ENCODE peak calls at places on chromosomes 3 and 15, in nine cellular contexts. J is ovary, G is tibial artery, V is OCI-LY7, Z is GM12865, P is AG10803, F is PC-9, S is IMR-90, W is A673. B is an unnamed sample.

GRCh38 chr3:156535162-156535627 is 19.7 kb downstream of the SSR3 start:
- DNase-seq in Z (peak), S (peak), G (peak), W (peak), V (peak), F (peak), P (peak), J (peak), B (peak)

GRCh38 chr15:55343168-55343567 is 24.1 kb downstream of the PIGB start:
- DNase-seq in Z (no peak), W (peak), G (no peak), J (no peak), S (no peak), V (no peak), P (peak), F (no peak), B (no peak)

GRCh38 chr15:48373855-48374421 is 42.7 kb downstream of the DUT start:
- DNase-seq in J (no peak), V (no peak), P (peak), W (peak), F (peak), Z (no peak), G (no peak), S (peak), B (peak)

GRCh38 chr15:28996289-28996688 is 110.5 kb downstream of the APBA2 start:
- DNase-seq in V (no peak), F (no peak), W (no peak), S (no peak), J (no peak), P (no peak), Z (no peak), G (no peak), B (no peak)

GRCh38 chr3:122508135-122508914 is 6.4 kb downstream of the KPNA1 start:
- DNase-seq in P (no peak), J (no peak), G (no peak), S (no peak), V (no peak), F (no peak), Z (peak), W (no peak), B (no peak)

GRCh38 chr3:134453631-134454030 is 32.2 kb downstream of the ANAPC13 start:
- DNase-seq in F (no peak), P (no peak), S (no peak), V (no peak), J (no peak), Z (no peak), G (no peak), W (peak), B (no peak)

GRCh38 chr3:119595639-119596329 is 1.9 kb upstream of the PLA1A start:
- DNase-seq in G (no peak), W (no peak), S (no peak), P (no peak), V (no peak), F (no peak), Z (peak), J (no peak), B (no peak)

GRCh38 chr3:85808750-85809149 is 850.0 kb downstream of the CADM2 start:
- DNase-seq in V (no peak), G (no peak), S (no peak), J (no peak), W (no peak), Z (no peak), F (no peak), P (no peak), B (no peak)

GRCh38 chr3:107660316-107660976 is 137.7 kb downstream of the BBX start:
- DNase-seq in S (peak), G (no peak), J (no peak), V (peak), W (peak), P (peak), F (no peak), Z (peak), B (peak)

GRCh38 chr3:59326246-59327024 is 276.6 kb upstream of the CFAP20DC start:
- DNase-seq in P (peak), S (no peak), G (no peak), V (peak), J (no peak), Z (no peak), F (no peak), W (no peak), B (no peak)

GRCh38 chr3:42601898-42602581 is 1.6 kb downstream of the NKTR start:
- DNase-seq in G (no peak), J (no peak), Z (peak), P (no peak), S (peak), W (no peak), F (no peak), V (peak), B (peak)
- TF ChIP-seq CTCF in G (no peak), J (no peak), Z (no peak), P (peak), S (peak), W (no peak), F (no peak), V (peak), B (peak)

DNA sequence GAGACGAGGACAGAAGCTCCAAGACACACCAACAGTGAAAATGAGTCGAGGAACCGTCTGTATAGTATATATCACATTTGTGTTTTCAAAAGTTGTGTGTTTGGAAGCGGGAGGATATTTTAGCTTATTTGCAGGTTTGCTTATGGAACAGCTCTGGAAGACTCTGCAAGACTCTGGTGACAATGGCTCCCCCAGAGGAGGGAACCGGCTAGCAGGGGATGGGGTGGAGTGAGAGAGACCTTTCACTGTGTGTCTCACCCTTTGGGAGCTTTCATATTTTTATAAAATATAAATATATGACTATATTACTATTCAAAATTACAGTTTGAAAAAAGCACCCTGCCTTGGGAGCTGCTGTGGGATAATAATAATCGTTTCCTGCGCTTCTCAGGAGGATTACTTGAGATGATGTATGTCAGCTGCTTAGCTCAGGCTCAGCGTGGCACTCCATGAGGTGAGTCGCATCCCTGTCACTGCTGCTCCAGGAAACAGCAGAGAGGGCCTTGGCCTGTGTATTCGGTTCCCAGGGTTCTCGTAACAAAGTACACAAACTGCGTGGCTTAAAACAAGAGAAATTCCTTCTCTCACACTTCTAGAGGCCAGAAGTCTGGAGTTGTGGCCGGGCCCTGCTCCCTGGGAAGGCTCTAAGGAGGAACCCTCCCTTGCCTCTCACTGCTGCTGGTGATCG is 183.9 kb downstream of the FAM43A start:
- DNase-seq in S (peak), Z (no peak), W (peak), G (no peak), F (no peak), V (no peak), J (no peak), P (peak), B (peak)
- H3K4me3 ChIP-seq in S (no peak), Z (no peak), W (no peak), G (no peak), F (no peak), V (no peak), J (no peak), P (no peak), B (no peak)

DNA sequence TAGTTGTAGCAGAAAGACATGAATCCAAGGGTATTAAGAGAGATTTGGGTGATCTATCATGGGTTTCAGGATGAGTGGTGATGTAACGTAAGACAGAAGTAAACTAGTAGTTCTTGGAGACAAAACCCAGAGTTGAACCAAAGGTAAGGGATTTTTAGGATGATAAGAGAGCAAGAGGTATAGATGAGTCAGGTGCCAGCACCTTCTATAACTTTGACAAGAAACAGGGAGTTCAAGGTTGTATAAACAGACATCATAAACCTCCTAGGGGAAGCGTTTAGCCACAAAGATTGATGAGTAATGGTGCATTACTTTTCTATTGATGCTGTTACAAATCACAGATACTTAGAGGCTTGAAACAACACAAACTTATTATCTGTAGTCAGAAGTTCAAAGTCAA is 447.3 kb upstream of the ARHGEF26 start:
- DNase-seq in F (no peak), S (no peak), W (no peak), V (no peak), G (no peak), P (no peak), Z (no peak), J (no peak), B (no peak)
- TF ChIP-seq CTCF in F (no peak), S (no peak), W (no peak), V (no peak), G (no peak), P (no peak), Z (no peak), J (no peak), B (no peak)

GRCh38 chr15:61034793-61035710 is 194.1 kb downstream of the RORA start:
- DNase-seq in W (no peak), S (peak), V (no peak), J (no peak), Z (no peak), F (no peak), P (peak), G (no peak), B (peak)
- H3K4me3 ChIP-seq in W (no peak), S (no peak), V (no peak), J (no peak), Z (no peak), F (no peak), P (no peak), G (peak), B (no peak)

GRCh38 chr3:42102569-42102968 is 11.4 kb downstream of the TRAK1 start:
- DNase-seq in S (no peak), F (no peak), V (no peak), W (no peak), Z (no peak), P (no peak), G (no peak), J (no peak), B (peak)

GRCh38 chr3:42099020-42099765 is 8.0 kb downstream of the TRAK1 start:
- DNase-seq in W (no peak), P (no peak), J (no peak), G (no peak), Z (no peak), S (no peak), F (no peak), V (no peak), B (no peak)

GRCh38 chr3:42098171-42098570 is 7.0 kb downstream of the TRAK1 start:
- DNase-seq in G (no peak), Z (no peak), F (no peak), P (no peak), V (no peak), S (no peak), W (no peak), J (no peak), B (no peak)

GRCh38 chr3:42101048-42101447 is 9.9 kb downstream of the TRAK1 start:
- DNase-seq in W (no peak), P (peak), J (no peak), S (peak), F (no peak), Z (no peak), G (peak), V (no peak), B (peak)

DNA sequence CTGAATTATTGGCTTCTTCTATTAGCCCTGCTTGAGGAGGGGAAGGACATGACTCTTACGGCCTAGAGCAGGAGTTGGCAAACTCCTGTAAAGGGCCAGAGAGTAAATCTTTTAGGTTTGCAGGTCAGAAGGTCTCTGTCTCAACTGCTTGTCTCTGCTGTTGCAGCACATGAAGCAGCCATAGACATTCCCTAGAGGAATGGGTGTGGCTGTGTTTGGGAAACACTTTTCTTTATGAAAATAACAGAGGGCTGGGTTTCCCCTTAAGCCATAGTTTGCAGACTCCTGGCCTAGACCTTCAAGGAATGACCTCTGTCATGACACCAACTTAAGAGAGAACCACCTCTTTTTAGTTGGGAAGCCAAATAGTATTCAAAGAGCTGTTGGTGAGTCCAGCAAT is 10.3 kb downstream of the TRAK1 start:
- DNase-seq in J (no peak), G (no peak), Z (no peak), F (no peak), S (no peak), W (no peak), V (no peak), P (no peak), B (peak)
- TF ChIP-seq CTCF in J (no peak), G (no peak), Z (no peak), F (no peak), S (no peak), W (no peak), V (no peak), P (no peak), B (no peak)

GRCh38 chr3:66427951-66428350 is 72.9 kb downstream of the LRIG1 start:
- DNase-seq in F (no peak), S (no peak), W (no peak), G (no peak), J (no peak), P (no peak), V (no peak), Z (no peak), B (no peak)
- H3K4me3 ChIP-seq in F (no peak), S (no peak), W (no peak), G (no peak), J (no peak), P (no peak), V (no peak), Z (no peak), B (no peak)

GRCh38 chr3:46852329-46852720 is 10.9 kb downstream of the MYL3 start:
- DNase-seq in Z (no peak), J (no peak), W (no peak), V (no peak), S (no peak), G (no peak), P (no peak), F (no peak), B (no peak)

GRCh38 chr3:46852839-46853355 is 10.3 kb downstream of the MYL3 start:
- DNase-seq in S (no peak), Z (no peak), F (no peak), P (no peak), J (no peak), G (no peak), V (no peak), W (no peak), B (no peak)

GRCh38 chr3:46853441-46854410 is 9.5 kb downstream of the MYL3 start:
- DNase-seq in F (no peak), Z (no peak), W (no peak), P (no peak), V (no peak), G (peak), S (no peak), J (peak), B (no peak)

GRCh38 chr3:46856576-46857471 is 6.4 kb downstream of the MYL3 start:
- DNase-seq in G (peak), J (no peak), W (no peak), V (no peak), Z (no peak), P (no peak), F (no peak), S (no peak), B (no peak)

GRCh38 chr3:46854543-46854942 is 8.7 kb downstream of the MYL3 start:
- DNase-seq in S (no peak), J (peak), P (no peak), G (peak), F (no peak), Z (no peak), V (no peak), W (no peak), B (no peak)
- TF ChIP-seq CTCF in S (no peak), J (no peak), P (no peak), G (no peak), F (no peak), Z (no peak), V (no peak), W (no peak), B (no peak)